ENCODE peak calls at places on chromosomes 11 and 22, in seven cellular contexts. P is spleen, D is adrenal gland, X is tibial nerve, S is kidney, C is choroid plexus epithelial cell, A is cardiac fibroblast. L is an unnamed sample.

GRCh38 chr11:563812-564578 is 3.2 kb downstream of the RASSF7 start:
- DNase-seq in A (no peak), C (no peak), D (no peak), X (no peak), S (peak), P (peak), L (no peak)

GRCh38 chr11:61032824-61033223 is 61.3 kb downstream of the CD6 start:
- DNase-seq in D (no peak), S (no peak), C (no peak), P (no peak), A (no peak), X (no peak), L (no peak)

GRCh38 chr22:46421272-46421671 is 85.8 kb downstream of the TRMU start:
- DNase-seq in S (no peak), P (no peak), C (no peak), A (no peak), X (no peak), D (no peak), L (no peak)

GRCh38 chr11:13769188-13769587 is 100.7 kb downstream of the FAR1 start:
- DNase-seq in D (no peak), X (no peak), P (no peak), A (no peak), S (no peak), C (no peak), L (no peak)

GRCh38 chr11:115409691-115410220 is 94.5 kb downstream of the CADM1 start:
- DNase-seq in S (no peak), X (no peak), P (no peak), D (no peak), C (no peak), A (no peak), L (no peak)

GRCh38 chr11:9273430-9274336 is 8.5 kb upstream of the DENND5A start:
- DNase-seq in A (peak), S (no peak), D (no peak), P (no peak), C (peak), X (no peak), L (peak)

GRCh38 chr11:11626128-11626527 is 4.3 kb upstream of the GALNT18 start:
- DNase-seq in S (no peak), P (no peak), C (no peak), D (no peak), X (no peak), A (no peak), L (no peak)

GRCh38 chr11:14075118-14075601 is 112.6 kb downstream of the SPON1 start:
- DNase-seq in S (no peak), X (no peak), A (no peak), D (no peak), P (no peak), C (no peak), L (no peak)

GRCh38 chr11:115950660-115951059 is 446.4 kb upstream of the CADM1 start:
- DNase-seq in P (no peak), A (no peak), C (no peak), D (no peak), S (no peak), X (no peak), L (no peak)

GRCh38 chr11:64185323-64186204 is at the start of gene STIP1:
- DNase-seq in X (peak), D (peak), C (peak), P (peak), A (peak), S (peak), L (peak)

GRCh38 chr22:26461188-26461810 is 22.3 kb downstream of the HPS4 start:
- DNase-seq in S (no peak), A (peak), P (no peak), C (peak), D (peak), X (peak), L (peak)

GRCh38 chr11:102494216-102494615 is 36.3 kb downstream of the MMP7 start:
- DNase-seq in X (no peak), C (no peak), A (peak), D (no peak), P (no peak), S (no peak), L (peak)

GRCh38 chr11:34654491-34655334 is 33.8 kb downstream of the EHF start:
- DNase-seq in S (no peak), D (peak), P (no peak), C (peak), X (peak), A (peak), L (peak)

GRCh38 chr11:3037041-3037944 is 19.9 kb downstream of the CARS1 start:
- DNase-seq in P (peak), D (peak), X (peak), A (peak), C (peak), S (peak), L (peak)

GRCh38 chr11:92628401-92629292 is 340.8 kb upstream of the MTNR1B start:
- DNase-seq in X (no peak), P (no peak), D (no peak), S (no peak), A (peak), C (peak), L (no peak)

GRCh38 chr22:50357756-50358155 is 14.6 kb downstream of the PPP6R2 start:
- DNase-seq in D (no peak), C (no peak), A (no peak), S (no peak), P (no peak), X (no peak), L (no peak)

GRCh38 chr22:47678048-47678447 is 915.6 kb downstream of the TBC1D22A start:
- DNase-seq in X (no peak), A (no peak), P (no peak), D (no peak), S (no peak), C (no peak), L (no peak)

DNA sequence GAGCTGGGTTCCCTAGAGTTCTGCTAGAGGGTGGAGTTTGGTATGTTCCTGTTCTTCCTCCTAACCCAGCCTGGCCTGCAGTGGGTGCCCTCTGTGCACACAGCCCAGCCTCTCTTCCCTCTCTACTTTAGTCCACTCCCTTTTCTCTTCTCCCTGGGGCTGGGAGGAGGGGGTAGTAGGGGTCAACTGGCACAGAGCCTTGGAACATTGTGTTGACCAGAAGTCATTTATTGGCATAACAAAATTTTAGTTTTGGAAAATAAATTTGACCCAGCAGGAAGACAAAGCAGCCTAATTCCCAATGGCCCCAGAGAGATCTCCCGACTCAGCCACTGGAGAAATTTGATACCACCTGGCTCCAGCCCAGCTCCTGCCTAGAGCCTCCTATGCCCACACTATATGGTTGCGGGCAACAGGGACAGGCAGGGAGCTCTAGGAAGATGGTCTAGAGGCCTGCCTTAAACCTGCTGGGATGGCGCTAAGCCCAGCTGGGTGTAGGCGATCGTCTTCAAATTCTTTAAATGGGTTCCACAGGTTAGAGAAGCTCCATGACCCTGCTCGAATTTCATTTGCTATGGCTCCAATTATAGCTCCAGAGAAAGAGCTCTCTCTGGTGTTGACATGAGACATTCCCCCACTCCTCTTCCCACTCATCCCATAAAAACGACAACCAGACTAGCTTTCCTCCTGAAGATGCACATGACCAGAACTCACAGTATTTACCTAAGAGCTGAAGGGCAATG is 9.9 kb downstream of the PCSK7 start:
- DNase-seq in D (no peak), X (peak), A (peak), P (no peak), S (peak), C (peak), L (peak)
- TF ChIP-seq CTCF in D (no peak), X (no peak), A (no peak), P (no peak), S (no peak), C (peak), L (no peak)

GRCh38 chr22:21940521-21940920 is 12.1 kb downstream of the PPM1F start:
- DNase-seq in X (no peak), D (no peak), A (no peak), S (no peak), P (no peak), C (no peak), L (no peak)

GRCh38 chr22:21943571-21944448 is 8.8 kb downstream of the PPM1F start:
- DNase-seq in D (no peak), S (no peak), P (peak), C (no peak), X (no peak), A (no peak), L (no peak)

GRCh38 chr22:21942407-21942895 is 10.2 kb downstream of the PPM1F start:
- DNase-seq in S (peak), X (peak), D (peak), P (peak), A (peak), C (peak), L (peak)

GRCh38 chr22:21942939-21943338 is 9.7 kb downstream of the PPM1F start:
- DNase-seq in S (no peak), D (no peak), C (peak), X (peak), P (peak), A (no peak), L (no peak)

DNA sequence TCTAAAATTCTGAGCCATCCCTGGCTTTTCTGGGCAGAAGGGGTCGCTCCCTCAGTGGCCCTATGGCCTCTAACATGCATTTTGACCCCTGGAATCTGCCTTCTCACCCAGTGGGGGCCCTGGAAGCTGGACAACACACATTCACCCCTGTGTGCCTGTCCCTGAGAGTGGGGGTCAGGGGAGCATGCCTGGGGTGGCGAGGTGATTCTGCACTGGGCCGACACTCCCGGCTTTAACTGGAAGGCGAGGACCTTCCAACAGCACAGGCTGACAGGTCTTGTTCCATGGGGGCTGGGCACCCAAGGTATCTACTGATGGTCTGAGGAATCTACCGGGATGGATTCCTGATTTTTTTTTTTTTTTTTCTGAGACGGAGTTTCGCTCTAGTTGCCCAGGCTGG is 10.7 kb downstream of the PPM1F start:
- DNase-seq in C (no peak), S (no peak), A (no peak), D (no peak), P (no peak), X (no peak), L (no peak)
- H3K4me3 ChIP-seq in C (no peak), S (no peak), A (no peak), D (no peak), P (no peak), X (no peak), L (no peak)

GRCh38 chr11:31955838-31956237 is 135.0 kb upstream of the RCN1 start:
- DNase-seq in A (no peak), S (no peak), P (no peak), C (no peak), D (no peak), X (no peak), L (no peak)

GRCh38 chr11:31956310-31956709 is 134.6 kb upstream of the RCN1 start:
- DNase-seq in P (no peak), X (no peak), S (no peak), A (peak), C (no peak), D (no peak), L (peak)

GRCh38 chr11:31957674-31958073 is 133.2 kb upstream of the RCN1 start:
- DNase-seq in X (no peak), S (no peak), C (no peak), A (no peak), P (no peak), D (no peak), L (no peak)

GRCh38 chr11:31959711-31960110 is 131.2 kb upstream of the RCN1 start:
- DNase-seq in C (no peak), D (no peak), X (no peak), S (no peak), A (peak), P (no peak), L (peak)

GRCh38 chr11:31958086-31958735 is 132.7 kb upstream of the RCN1 start:
- DNase-seq in P (peak), D (peak), C (peak), S (no peak), X (peak), A (peak), L (peak)
- TF ChIP-seq CTCF in P (no peak), D (peak), C (peak), S (peak), X (no peak), A (peak), L (peak)

GRCh38 chr11:1761110-1761856 is 2.4 kb downstream of the CTSD start:
- DNase-seq in C (no peak), D (no peak), S (peak), X (no peak), A (no peak), P (peak), L (no peak)
- H3K4me3 ChIP-seq in C (no peak), D (peak), S (peak), X (no peak), A (no peak), P (peak), L (no peak)

GRCh38 chr22:20547029-20547428 is 39.6 kb downstream of the MED15 start:
- DNase-seq in S (no peak), A (no peak), X (no peak), P (no peak), D (no peak), C (no peak), L (no peak)

GRCh38 chr22:20548806-20549205 is 41.4 kb downstream of the MED15 start:
- DNase-seq in C (no peak), P (peak), X (no peak), D (no peak), S (no peak), A (no peak), L (no peak)

GRCh38 chr22:20542736-20543135 is 35.3 kb downstream of the MED15 start:
- DNase-seq in D (no peak), A (no peak), S (no peak), X (no peak), C (no peak), P (no peak), L (no peak)

GRCh38 chr22:20546541-20546950 is 39.1 kb downstream of the MED15 start:
- DNase-seq in X (no peak), D (no peak), P (no peak), C (no peak), S (no peak), A (no peak), L (no peak)

DNA sequence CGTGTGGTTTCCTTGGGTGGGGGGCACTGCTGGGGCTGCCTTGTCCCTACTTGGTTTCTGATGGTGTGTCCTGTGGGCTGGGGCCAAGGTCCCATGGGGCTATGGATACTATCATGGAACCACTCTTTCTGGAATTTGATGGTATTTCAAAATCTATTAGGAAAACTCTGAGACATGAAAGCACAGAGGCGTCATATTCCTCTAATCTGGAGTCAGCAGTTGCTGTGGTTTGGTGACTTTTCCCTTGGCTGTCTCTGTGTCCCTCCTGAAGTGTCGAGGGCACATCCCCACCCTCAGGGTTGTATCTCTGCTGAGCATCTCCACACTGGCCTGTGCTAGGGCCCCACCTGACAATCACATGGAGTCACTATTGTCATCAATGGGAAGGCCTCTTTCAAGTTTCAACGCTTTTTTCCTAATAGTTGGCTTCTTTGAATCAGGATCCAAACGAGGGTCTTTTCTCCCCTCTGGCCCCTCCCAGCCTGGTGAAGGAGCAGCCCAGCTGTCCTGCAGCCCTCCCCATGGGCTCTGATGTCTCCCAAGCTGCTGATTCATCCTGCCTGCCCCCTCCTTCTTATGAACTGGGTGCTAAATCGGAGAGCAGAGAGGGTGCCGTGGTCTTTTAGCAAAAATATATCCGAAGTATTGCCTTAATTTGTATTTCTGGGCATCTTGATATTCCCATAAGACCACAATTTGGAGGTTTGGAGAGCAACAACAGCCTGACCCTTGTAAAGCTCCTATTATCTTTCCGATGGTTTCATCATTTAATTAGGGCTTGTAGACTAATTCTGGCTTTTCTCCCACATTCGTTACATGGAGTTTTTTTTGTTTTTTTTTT is 38.5 kb downstream of the MED15 start:
- DNase-seq in A (peak), P (peak), X (no peak), D (peak), C (no peak), S (no peak), L (no peak)
- TF ChIP-seq CTCF in A (no peak), P (no peak), X (no peak), D (no peak), C (no peak), S (no peak), L (no peak)

GRCh38 chr11:100473390-100473740 is 213.7 kb upstream of the ARHGAP42 start:
- DNase-seq in C (no peak), A (no peak), S (no peak), X (no peak), P (no peak), D (no peak), L (no peak)

GRCh38 chr11:100472727-100473389 is 214.2 kb upstream of the ARHGAP42 start:
- DNase-seq in D (no peak), A (no peak), C (no peak), X (no peak), P (no peak), S (no peak), L (no peak)

GRCh38 chr11:100469835-100470234 is 217.3 kb upstream of the ARHGAP42 start:
- DNase-seq in X (peak), A (no peak), D (no peak), P (no peak), C (peak), S (no peak), L (no peak)

GRCh38 chr11:100467821-100468508 is 219.1 kb upstream of the ARHGAP42 start:
- DNase-seq in X (no peak), A (no peak), D (no peak), P (no peak), C (peak), S (no peak), L (no peak)
- H3K4me3 ChIP-seq in X (no peak), A (no peak), D (no peak), P (no peak), C (no peak), S (no peak), L (no peak)

DNA sequence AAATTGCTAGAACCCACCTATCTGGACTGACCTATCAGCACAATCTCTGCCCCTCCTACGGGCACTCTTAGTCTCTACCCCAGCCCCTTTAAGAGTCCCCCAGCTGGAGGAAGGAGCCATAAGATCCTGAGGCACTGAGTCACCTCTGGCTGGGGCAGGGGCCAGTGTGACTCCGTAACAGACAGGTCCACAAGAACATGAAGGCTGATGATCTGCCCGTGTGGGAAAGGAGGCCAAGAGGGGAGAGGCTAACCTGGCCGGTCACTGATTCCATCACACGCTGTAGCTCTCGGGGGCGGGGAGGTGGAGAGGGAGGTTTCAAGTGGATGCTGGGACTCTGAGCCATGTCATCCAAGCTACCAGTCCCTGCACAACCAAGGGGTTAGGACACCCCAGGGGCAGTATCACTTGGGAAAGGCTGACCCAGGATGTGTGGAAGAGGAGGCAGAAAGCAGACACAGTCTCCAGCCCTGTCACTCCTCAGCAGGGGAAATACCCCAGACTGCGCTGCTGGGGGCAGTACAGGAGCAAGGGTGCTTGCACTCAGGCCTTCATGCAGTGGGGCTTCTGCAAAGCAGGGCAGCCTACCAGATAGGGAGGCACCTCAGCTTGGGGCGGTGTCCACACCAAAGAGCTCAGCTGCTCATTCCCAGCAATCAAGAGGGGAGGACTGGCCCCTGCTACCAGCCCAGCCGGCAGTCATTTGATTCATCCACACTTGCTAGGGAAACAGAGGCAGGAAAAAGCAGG is 22.3 kb downstream of the ARHGAP1 start:
- DNase-seq in D (peak), C (peak), X (no peak), S (peak), P (peak), A (peak), L (no peak)
- TF ChIP-seq CTCF in D (no peak), C (no peak), X (no peak), S (no peak), P (no peak), A (no peak), L (no peak)

DNA sequence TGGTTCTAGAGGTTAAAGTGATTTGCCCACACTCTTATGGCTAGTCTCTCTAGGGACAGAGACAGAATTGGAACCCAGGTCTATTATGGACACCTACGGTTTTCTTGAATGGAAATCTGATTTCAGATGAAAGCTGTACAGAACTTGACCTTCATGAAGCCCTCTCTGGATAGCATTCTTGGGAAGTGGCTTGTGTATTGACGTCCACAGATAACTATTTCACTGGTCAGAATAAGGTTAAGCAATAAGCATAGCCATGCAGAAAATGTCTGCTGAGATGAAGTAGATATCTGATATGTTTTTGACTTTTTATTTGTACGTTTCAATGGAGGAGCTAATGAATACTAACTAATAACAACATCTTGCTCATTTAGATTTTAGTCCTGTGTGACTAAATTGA is 1.1 kb downstream of the TLCD5 start:
- DNase-seq in S (no peak), X (no peak), A (peak), C (peak), P (no peak), D (no peak), L (peak)
- H3K4me3 ChIP-seq in S (no peak), X (peak), A (peak), C (peak), P (no peak), D (peak), L (peak)

DNA sequence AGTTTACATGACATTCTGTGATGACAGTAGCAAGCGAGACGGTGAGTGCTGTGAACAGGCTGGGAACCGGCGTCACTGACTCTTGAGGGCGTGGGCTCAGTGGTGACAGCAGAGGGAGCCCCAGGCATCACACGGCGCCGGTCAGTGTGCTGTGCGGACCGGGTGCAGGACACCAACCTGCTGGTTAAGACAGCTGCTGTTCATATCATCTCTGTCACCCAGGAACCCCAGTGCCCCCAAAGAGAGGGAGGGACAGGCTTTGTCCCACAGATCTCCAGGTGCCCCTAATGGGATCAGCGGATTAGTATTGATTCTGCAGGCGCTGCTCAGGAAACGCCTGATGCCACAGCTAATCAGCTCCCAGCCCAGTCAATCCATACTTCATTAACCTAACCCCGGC is 18.4 kb downstream of the B3GAT1 start:
- DNase-seq in C (no peak), D (no peak), P (no peak), X (no peak), A (no peak), S (no peak), L (no peak)
- TF ChIP-seq CTCF in C (no peak), D (peak), P (no peak), X (peak), A (no peak), S (peak), L (no peak)